ENCODE peak calls at places on chromosome 9, in four cellular contexts. C, R, E and I are unnamed samples.

GRCh38 chr9:121557581-121558422 is 58.2 kb upstream of the GGTA1 start:
- DNase-seq in R (peak; percentile 90), C (peak; percentile 60), E (peak; percentile 68), I (peak; percentile 84)

GRCh38 chr9:137606005-137606601 is 617 bp downstream of the ARRDC1 start:
- DNase-seq in E (peak; percentile 67), C (no peak), R (no peak), I (no peak)

GRCh38 chr9:124786881-124787573 is 10.1 kb downstream of the OLFML2A start:
- DNase-seq in R (no peak), C (peak; percentile 17), E (peak; percentile 32), I (peak; percentile 9)

GRCh38 chr9:27460225-27461023 is 63.7 kb upstream of the IFNK start:
- DNase-seq in R (no peak), C (no peak), E (no peak), I (no peak)

GRCh38 chr9:97529363-97530076 is 28.1 kb downstream of the TMOD1 start:
- DNase-seq in C (peak; percentile 65), R (no peak), E (no peak), I (peak; percentile 85)

GRCh38 chr9:13570521-13570974 is 291.1 kb upstream of the MPDZ start:
- DNase-seq in R (no peak), E (no peak), C (no peak), I (no peak)

GRCh38 chr9:37082214-37082765 is 38.1 kb upstream of the ZCCHC7 start:
- DNase-seq in E (no peak), R (no peak), C (no peak), I (no peak)

GRCh38 chr9:121344062-121344696 is 25.9 kb downstream of the STOM start:
- DNase-seq in R (no peak), E (no peak), C (no peak), I (no peak)

GRCh38 chr9:91065231-91066041 is 263.8 kb downstream of the SYK start:
- DNase-seq in C (no peak), E (no peak), R (no peak), I (no peak)

GRCh38 chr9:88927510-88927909 is 63.8 kb upstream of the S1PR3 start:
- DNase-seq in C (no peak), R (no peak), E (no peak), I (no peak)

GRCh38 chr9:109968332-109968657 is 188.3 kb downstream of the PALM2AKAP2 start:
- DNase-seq in R (no peak), C (no peak), E (no peak), I (no peak)

GRCh38 chr9:91758491-91758981 is 191.5 kb downstream of the ROR2 start:
- DNase-seq in R (no peak), E (no peak), C (no peak), I (no peak)

DNA sequence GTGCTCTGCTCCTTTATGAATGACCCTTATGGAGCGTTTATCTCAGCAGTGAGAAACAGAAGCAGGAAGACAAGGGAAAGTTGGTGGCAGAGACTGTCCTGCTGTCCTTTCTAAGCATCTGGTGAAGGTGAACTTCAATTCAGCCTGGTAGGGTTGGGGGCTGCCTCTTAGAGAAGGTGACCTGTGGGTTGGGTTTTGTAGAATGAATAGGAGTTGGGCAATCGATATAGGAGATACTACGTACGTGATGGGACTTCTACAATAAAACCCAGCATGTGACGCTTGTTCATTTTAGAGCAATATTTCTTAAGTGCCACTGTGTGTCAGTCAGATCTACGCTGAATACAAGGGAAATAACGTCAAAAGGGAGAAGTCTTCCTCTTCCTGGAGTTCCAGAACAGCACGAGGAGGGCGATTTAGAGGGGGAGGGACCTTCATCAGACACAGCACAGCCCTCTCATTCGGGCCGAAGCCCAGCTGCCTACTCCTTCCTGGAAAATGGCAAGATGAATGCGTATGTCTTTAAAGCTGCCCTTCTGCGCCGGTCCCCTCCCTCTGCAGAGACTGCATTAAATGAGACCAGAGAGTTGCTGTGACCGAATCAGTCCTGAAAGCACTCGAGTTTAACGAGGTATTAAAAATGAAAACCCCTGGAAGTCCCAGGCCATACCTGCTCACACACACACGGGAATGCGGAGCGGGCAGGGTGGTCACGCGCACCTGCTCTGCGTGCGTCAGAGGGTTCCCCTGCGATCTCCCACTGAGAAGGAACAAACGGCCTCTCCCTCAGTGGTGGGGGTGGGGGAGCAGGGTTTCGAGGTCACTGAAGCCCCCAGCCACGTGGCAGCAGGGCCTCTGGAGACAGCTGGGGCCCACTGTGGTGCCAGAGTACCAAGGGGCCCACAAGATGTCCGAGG is 85.3 kb upstream of the SARDH start:
- DNase-seq in C (no peak), E (no peak), R (no peak), I (no peak)
- H3K4me3 ChIP-seq in C (no peak overlapping the region), E (no peak overlapping the region), R (no peak overlapping the region), I (no peak overlapping the region)

GRCh38 chr9:93566408-93567270 is 9.7 kb upstream of the PHF2 start:
- DNase-seq in C (peak; percentile 97), E (peak; percentile 99), R (peak; percentile 90), I (peak; percentile 97)
- H3K4me3 ChIP-seq in C (peak overlapping the region; percentile 57), E (peak overlapping the region; percentile 73), R (peak overlapping the region; percentile 59), I (peak overlapping the region; percentile 88)

GRCh38 chr9:81492710-81493447 is 196.5 kb downstream of the TLE1 start:
- DNase-seq in C (no peak), E (no peak), R (peak; percentile 98), I (no peak)
- H3K4me3 ChIP-seq in C (no peak overlapping the region), E (no peak overlapping the region), R (no peak overlapping the region), I (no peak overlapping the region)

DNA sequence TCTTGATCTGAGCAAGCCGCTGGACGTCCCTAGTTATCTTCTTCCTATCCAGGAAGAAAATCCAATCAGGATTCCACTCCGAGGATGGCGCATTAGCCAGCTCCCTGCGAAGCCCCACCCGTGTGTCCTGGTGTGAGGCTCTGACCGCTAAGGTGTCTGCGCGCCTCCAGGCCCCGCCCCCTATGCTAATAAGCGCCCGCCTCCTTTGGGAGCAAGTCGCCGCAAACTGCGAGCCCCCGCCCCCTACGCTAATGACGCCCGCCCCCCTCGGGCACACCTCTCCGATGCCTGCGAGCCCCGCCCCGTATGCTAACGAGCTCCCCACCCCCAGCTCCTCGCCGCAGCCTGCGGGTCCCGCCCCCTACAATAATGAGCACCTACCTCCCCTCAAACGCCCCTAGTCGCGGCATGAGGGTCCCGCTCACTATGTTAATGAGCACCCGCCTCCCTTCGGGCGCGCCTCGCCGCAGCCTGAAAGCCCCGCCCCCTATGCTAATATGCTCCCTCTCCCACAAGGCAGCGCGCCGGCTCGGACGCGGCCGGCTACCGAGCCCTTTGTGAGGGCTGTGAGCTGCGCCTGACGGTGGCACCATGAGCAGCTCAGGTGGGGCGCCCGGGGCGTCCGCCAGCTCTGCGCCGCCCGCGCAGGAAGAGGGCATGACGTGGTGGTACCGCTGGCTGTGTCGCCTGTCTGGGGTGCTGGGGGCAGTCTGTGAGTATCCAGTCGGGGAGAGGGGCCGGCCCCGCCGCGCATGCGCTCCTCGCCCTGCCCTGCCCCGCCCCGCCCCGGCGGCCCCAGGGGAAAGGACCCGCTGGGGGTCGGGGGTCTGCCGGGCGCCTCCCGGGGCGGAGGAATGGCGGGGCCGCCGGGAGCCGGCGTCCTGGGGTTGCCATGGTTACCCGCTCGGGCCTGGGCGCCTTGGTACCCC is at the start of gene CACFD1:
- DNase-seq in E (peak; percentile 98), R (peak; percentile 80), C (peak; percentile 99), I (peak; percentile 96)
- H3K4me3 ChIP-seq in E (peak within 1 kb of the TSS; percentile 59), R (peak within 1 kb of the TSS; percentile 68), C (peak within 1 kb of the TSS; percentile 71), I (peak within 1 kb of the TSS; percentile 77)

DNA sequence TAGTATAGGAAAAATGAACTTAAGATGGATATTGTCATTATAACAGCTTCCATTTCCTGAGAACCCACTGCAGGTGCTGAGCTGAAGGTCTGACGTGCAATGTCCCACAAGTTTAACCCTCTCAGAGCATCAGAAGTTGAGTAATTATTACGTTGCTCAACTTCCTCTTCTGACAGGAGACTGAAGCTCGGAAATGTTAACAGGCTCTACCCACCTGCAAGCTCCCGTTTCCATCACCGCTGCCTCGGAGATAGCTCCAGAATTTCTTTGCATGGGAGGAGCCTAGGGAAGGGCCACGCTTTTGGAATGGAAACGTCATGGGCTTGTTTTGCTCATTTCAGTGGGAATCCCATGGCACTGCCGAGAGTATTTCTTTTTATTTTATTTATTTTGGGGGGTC is 1.0 kb upstream of the NTMT1 start:
- DNase-seq in E (no peak), C (no peak), R (no peak), I (no peak)
- H3K4me3 ChIP-seq in E (no peak overlapping the region), C (no peak overlapping the region), R (no peak overlapping the region), I (no peak overlapping the region)

DNA sequence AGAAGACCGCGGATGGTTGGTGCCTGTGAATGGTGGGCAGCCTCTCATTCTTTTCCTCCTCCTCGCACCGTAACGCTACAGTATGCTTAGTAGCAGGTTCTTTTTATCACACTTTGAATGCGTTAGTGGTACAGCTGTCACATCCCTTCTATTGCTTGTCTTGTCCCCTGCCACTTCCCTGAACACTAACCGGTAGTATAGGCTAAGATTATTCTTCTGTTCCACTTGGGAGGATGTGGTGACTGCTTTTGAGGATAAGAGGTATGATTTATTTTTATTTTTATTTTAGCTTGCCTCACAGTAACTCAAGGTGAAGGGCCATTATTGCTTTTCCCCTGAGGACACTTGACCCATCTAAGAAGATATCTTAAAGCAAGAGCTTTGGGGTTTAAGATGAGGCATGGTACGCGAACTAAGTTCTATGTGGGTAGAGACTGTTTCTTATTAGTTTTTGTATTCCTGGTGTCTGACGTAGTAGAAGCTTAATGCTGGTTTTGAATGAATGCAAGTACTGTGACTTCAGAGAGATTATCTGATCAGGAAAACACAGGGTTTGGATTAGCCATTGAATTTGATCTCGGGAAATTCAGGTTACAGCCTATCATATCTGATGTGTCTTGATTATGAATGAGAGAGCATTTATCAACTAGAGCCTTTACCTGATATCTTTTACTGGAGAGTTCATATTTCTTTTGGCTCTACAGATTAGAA is 951 bp downstream of the UNC13B start:
- DNase-seq in R (no peak), E (no peak), C (no peak), I (no peak)
- H3K4me3 ChIP-seq in R (peak overlapping the region; percentile 85), E (peak overlapping the region; percentile 88), C (peak overlapping the region; percentile 74), I (peak overlapping the region; percentile 80)

GRCh38 chr9:20684865-20685696 is 1.0 kb downstream of the FOCAD start:
- DNase-seq in R (peak; percentile 51), C (no peak), E (no peak), I (no peak)

GRCh38 chr9:20684035-20684864 is at the start of gene FOCAD:
- DNase-seq in E (peak; percentile 96), C (peak; percentile 93), R (peak; percentile 82), I (peak; percentile 92)

GRCh38 chr9:20689833-20690232 is 5.8 kb downstream of the FOCAD start:
- DNase-seq in C (no peak), E (no peak), R (no peak), I (no peak)

GRCh38 chr9:20683351-20684034 is 566 bp upstream of the FOCAD start:
- DNase-seq in R (peak; percentile 4), C (peak; percentile 86), E (peak; percentile 55), I (peak; percentile 61)

GRCh38 chr9:20685769-20686168 is 1.7 kb downstream of the FOCAD start:
- DNase-seq in C (no peak), R (no peak), E (no peak), I (no peak)
- H3K4me3 ChIP-seq in C (no peak overlapping the region), R (no peak overlapping the region), E (no peak overlapping the region), I (no peak overlapping the region)